ENCODE peak calls at places on chromosomes 13 and 19, in ten cellular contexts. H is fibroblast of pulmonary artery; C is colonic mucosa; J is transverse colon; T is lower leg skin; W is CD8-positive, alpha-beta memory T cell; K is lower lobe of right lung; F is tibial artery; Z is CD4-positive, CD25-positive, alpha-beta regulatory T cell; P is psoas muscle. X is an unnamed sample.

GRCh38 chr13:102400619-102401125 is 1.2 kb downstream of the FGF14 start:
- DNase-seq in Z (no peak), J (no peak), F (peak), W (no peak), T (no peak), C (no peak), P (peak), H (no peak), K (peak), X (no peak)

GRCh38 chr19:23823952-23824389 is 65.3 kb upstream of the ZNF681 start:
- DNase-seq in W (no peak), Z (peak), J (peak), H (no peak), K (no peak), C (peak), F (no peak), T (no peak), P (no peak), X (peak)

GRCh38 chr19:41325947-41326706 is 16.2 kb downstream of the CCDC97 start:
- DNase-seq in H (peak), C (no peak), T (no peak), W (peak), P (no peak), Z (peak), F (peak), J (peak), K (no peak), X (no peak)

GRCh38 chr19:35544110-35544802 is 1.2 kb upstream of the TMEM147 start:
- DNase-seq in J (no peak), T (peak), Z (no peak), F (no peak), P (no peak), W (no peak), C (no peak), K (no peak), H (no peak), X (no peak)

GRCh38 chr19:44131955-44132354 is 9.4 kb upstream of the ZNF234 start:
- DNase-seq in J (no peak), T (no peak), C (no peak), H (no peak), K (no peak), P (no peak), Z (no peak), W (no peak), F (no peak), X (no peak)

GRCh38 chr19:56566904-56567273 is 379 bp upstream of the ZNF470 start:
- DNase-seq in J (peak), H (no peak), K (peak), P (peak), C (peak), T (peak), W (no peak), F (peak), Z (no peak), X (no peak)

GRCh38 chr13:76808927-76809326 is 77.3 kb downstream of the KCTD12 start:
- DNase-seq in T (no peak), K (no peak), Z (no peak), P (no peak), W (no peak), F (no peak), C (no peak), H (peak), J (no peak), X (no peak)

GRCh38 chr13:19606152-19606551 is 27.3 kb upstream of the MPHOSPH8 start:
- DNase-seq in K (no peak), Z (no peak), P (no peak), C (no peak), J (no peak), W (no peak), T (no peak), H (no peak), F (no peak), X (no peak)

GRCh38 chr19:50659318-50660082 is 10.3 kb downstream of the C19orf81 start:
- DNase-seq in K (no peak), H (no peak), C (no peak), Z (no peak), T (no peak), P (no peak), J (no peak), W (no peak), F (no peak), X (no peak)
- H3K4me3 ChIP-seq in K (peak), H (peak), C (no peak), Z (no peak), T (no peak), P (no peak), J (no peak), W (peak), F (no peak), X (peak)

DNA sequence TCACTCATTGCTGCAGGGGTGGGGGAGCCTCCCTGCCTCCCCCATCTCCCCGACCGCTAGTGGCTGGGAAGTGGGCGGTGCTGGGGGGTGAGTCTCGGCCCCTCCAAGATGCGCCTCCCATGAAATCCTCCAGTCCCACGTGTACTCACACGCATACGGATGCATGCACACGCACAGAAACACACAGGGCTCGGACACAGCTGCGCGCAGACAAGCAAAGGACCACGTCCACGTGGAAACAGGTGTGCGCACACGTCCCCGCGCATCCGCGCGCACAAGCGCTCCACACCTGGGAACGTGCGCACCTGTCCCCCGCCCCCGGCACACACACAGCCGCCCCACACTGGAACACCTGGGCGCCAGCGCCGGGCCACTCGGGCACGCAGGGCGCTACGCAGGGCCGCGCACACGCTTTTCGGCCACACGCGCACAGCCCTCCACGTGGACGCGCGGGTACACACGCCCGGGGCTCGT is 680 bp downstream of the MATK start:
- DNase-seq in P (no peak), C (no peak), K (no peak), Z (no peak), F (no peak), W (no peak), J (no peak), H (no peak), T (no peak), X (no peak)
- H3K4me3 ChIP-seq in P (peak), C (peak), K (peak), Z (no peak), F (no peak), W (peak), J (peak), H (no peak), T (peak), X (no peak)

DNA sequence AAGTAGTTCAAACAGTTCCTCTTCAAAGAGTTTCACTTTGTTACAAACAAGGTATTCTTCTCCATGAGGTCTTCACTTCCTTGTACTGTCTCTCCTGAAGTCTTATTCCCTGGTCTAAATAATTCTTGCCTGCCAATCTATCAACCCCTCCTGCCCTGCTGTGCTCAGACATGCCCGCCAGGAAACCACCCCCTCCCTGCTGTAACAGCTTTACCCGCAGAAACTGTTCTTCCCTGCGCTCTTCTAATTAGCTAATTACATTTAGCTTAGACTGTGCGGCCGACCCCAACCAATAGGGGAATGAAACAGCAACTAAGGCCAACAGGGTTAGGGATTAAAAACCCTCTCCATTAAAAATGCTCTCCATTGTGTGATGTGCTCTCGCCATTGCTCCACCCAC is 46.7 kb downstream of the ZNF846 start:
- DNase-seq in Z (no peak), W (no peak), H (no peak), K (no peak), F (no peak), J (no peak), P (no peak), T (no peak), C (no peak), X (peak)
- H3K4me3 ChIP-seq in Z (no peak), W (no peak), H (no peak), K (no peak), F (no peak), J (no peak), P (no peak), T (no peak), C (no peak), X (peak)

DNA sequence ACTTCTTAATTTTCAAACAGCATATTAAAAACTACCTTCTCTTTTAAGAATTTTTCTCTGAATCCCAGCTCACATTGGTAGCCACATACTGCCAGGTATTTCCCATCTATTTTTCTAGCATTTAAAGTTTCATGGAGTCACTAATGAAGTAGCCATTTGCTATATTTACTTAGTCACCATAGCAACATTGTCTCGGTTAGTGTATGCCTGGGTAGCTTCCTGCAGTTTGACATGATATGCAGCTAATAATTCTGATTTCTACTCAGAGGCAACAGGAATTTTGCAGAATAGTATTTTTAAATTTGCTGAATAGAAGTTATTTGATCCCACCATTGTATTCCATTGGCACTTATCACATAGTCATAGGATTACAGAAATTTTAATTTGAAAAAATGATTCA is 30.9 kb upstream of the KCTD4 start:
- DNase-seq in K (no peak), H (peak), F (no peak), W (no peak), Z (no peak), C (no peak), P (no peak), J (no peak), T (no peak), X (no peak)
- H3K4me3 ChIP-seq in K (no peak), H (no peak), F (no peak), W (no peak), Z (no peak), C (no peak), P (no peak), J (no peak), T (no peak), X (no peak)

DNA sequence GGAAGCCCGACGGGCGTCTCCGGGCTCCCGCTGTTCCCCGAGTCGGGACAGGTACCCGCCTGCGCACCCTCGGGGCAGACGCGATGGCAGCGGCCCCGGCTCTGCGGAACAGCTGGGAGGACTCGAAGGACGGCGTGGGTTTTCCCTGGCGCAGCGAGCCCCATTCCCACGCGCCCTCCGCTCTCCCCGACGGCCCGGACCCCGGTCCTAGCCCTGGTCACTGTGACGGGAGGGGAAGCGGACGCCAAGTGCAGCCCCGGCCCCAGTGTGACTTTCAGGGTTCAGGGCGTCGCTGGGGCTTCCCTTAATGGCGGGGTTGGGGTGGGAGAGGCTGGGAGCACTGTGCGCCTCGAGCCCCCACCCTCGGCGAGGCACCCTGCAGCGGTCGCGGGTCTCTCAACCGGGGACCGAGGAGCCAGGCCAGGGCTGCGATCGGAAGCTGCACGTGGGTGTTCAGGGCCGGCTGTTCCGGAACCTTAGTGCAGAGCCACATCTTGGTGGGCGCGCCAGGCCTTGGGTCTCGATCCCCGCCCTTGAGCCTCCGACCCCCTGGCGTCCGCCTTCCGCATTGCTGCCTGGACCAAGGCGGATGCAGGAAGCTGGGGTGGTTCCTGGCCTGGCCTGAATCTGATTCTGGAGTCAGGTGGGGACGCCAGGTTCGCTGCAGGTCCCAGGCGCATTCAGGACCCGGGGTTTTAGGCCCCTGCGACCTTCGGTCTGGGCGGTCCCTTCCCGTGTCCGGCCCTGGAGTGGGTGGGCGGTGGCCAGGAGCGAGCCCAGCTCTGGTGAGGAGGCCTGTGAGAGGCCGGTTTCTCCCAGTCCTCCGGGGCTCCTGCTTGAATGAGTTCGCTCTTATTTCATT is 3.5 kb downstream of the LGALS7B start:
- DNase-seq in Z (peak), T (peak), K (peak), W (peak), J (peak), F (no peak), P (peak), C (peak), H (peak), X (no peak)
- H3K4me3 ChIP-seq in Z (no peak), T (no peak), K (peak), W (no peak), J (no peak), F (peak), P (peak), C (peak), H (no peak), X (no peak)

GRCh38 chr13:99734013-99734693 is 232.9 kb downstream of the TM9SF2 start:
- DNase-seq in W (no peak), F (no peak), Z (no peak), H (no peak), K (no peak), T (peak), P (no peak), J (no peak), C (no peak), X (no peak)

GRCh38 chr13:99729745-99730144 is 228.5 kb downstream of the TM9SF2 start:
- DNase-seq in J (no peak), F (no peak), T (no peak), C (no peak), K (no peak), Z (no peak), P (no peak), W (no peak), H (no peak), X (no peak)

GRCh38 chr13:99733346-99733745 is 232.1 kb downstream of the TM9SF2 start:
- DNase-seq in P (no peak), H (no peak), W (no peak), K (no peak), F (no peak), J (no peak), T (peak), Z (no peak), C (no peak), X (no peak)

GRCh38 chr13:99730403-99730802 is 229.1 kb downstream of the TM9SF2 start:
- DNase-seq in W (no peak), Z (no peak), K (no peak), J (no peak), P (no peak), T (no peak), F (no peak), H (no peak), C (no peak), X (no peak)

DNA sequence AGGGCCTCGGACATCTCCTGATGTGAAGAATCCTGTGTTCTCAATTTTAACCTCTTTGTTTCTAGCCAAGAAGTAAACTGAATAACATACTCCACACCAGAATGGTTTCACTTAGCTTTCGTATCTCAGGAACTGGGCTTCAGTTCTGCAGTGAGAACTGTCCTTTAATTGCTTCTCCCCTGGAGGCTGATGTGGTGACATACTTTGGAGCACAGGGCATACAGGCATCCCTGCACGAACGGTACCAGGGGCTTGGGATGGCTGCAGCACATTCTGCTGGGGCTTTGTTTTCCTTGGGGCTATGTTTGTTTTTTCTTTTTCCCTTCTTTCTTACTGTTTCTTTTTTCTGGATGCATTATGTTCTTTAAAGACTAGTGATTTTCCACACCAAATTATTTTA is 230.5 kb downstream of the TM9SF2 start:
- DNase-seq in H (no peak), C (no peak), Z (no peak), P (no peak), W (no peak), T (no peak), K (no peak), F (no peak), J (no peak), X (no peak)
- H3K4me3 ChIP-seq in H (no peak), C (no peak), Z (no peak), P (no peak), W (no peak), T (no peak), K (no peak), F (no peak), J (no peak), X (no peak)

GRCh38 chr19:47614559-47614958 is 5.6 kb downstream of the BICRA start:
- DNase-seq in W (no peak), K (no peak), C (no peak), Z (no peak), H (no peak), P (no peak), F (no peak), T (no peak), J (no peak), X (no peak)

GRCh38 chr19:47610902-47611301 is 2.0 kb downstream of the BICRA start:
- DNase-seq in P (no peak), T (no peak), H (no peak), C (peak), K (no peak), W (no peak), F (no peak), Z (no peak), J (peak), X (no peak)

GRCh38 chr19:47615714-47616113 is 6.8 kb downstream of the BICRA start:
- DNase-seq in J (no peak), K (no peak), T (no peak), C (no peak), Z (no peak), F (no peak), W (no peak), H (no peak), P (no peak), X (no peak)

GRCh38 chr19:47615230-47615629 is 6.3 kb downstream of the BICRA start:
- DNase-seq in C (no peak), Z (no peak), J (no peak), H (no peak), P (no peak), T (no peak), F (no peak), W (no peak), K (no peak), X (no peak)

DNA sequence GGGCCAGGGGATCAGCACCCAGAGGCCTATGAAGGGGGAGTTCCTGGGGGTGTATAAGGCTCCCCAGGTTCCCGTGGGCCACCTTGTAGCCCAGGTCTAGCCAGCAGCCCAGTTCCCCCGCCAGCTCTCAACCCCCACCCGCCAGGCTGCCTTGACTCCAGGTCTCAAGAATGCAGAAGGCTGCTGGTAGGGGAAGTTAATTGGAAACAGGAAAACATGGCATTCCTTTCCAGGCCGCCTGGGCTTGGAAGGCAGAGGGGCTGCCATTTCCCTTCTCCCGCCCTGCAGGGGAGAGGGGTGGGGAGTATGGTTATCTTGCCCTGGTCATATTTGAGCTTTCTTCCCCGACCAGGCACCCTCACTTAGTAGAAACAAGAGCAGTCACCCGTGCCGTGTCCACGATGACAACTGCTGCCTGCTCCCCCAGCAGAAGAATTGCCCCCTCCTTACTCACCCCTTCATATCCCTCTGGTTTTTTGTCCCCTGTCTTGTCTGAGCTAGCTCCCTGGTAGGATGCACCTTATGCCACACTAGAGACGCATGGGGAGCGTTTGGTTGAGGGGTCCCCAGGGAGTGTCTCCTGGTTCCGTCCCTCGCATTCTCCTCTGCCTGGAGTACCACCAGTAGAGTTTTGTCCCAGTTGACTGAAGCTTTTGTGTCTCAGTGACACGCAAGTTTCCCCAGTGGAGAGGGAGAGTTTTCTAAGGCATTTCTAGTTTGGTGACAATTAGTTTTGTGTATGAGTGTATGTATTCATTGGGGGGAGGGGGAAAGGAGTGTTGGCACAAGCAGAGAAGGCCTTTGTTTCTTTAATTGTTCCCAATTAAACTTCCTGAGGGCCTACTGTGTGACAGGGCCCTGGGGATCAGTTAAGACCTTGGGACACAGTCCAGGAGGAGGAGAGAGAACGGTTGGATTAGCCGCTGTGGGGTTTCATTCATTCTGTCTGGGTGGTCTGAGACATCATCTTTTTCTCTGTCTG is 4.5 kb downstream of the BICRA start:
- DNase-seq in K (no peak), C (no peak), Z (no peak), J (no peak), T (no peak), F (no peak), H (peak), P (no peak), W (no peak), X (no peak)
- H3K4me3 ChIP-seq in K (no peak), C (no peak), Z (no peak), J (no peak), T (no peak), F (no peak), H (no peak), P (no peak), W (no peak), X (no peak)

GRCh38 chr13:48429036-48429435 is 16.1 kb upstream of the LPAR6 start:
- DNase-seq in K (no peak), H (no peak), Z (no peak), W (no peak), P (no peak), T (no peak), C (no peak), J (no peak), F (no peak), X (no peak)

GRCh38 chr13:48434203-48434602 is 21.3 kb upstream of the LPAR6 start:
- DNase-seq in H (no peak), T (no peak), W (no peak), P (no peak), Z (no peak), F (no peak), J (no peak), C (no peak), K (no peak), X (no peak)

GRCh38 chr13:48429886-48430285 is 17.0 kb upstream of the LPAR6 start:
- DNase-seq in T (no peak), K (no peak), W (no peak), C (no peak), F (no peak), Z (peak), J (no peak), H (no peak), P (no peak), X (no peak)

GRCh38 chr13:48431987-48432615 is 19.2 kb upstream of the LPAR6 start:
- DNase-seq in P (no peak), W (no peak), H (peak), K (no peak), C (no peak), J (no peak), F (no peak), Z (no peak), T (no peak), X (no peak)

GRCh38 chr13:48431431-48431830 is 18.5 kb upstream of the LPAR6 start:
- DNase-seq in H (no peak), P (no peak), T (no peak), Z (no peak), K (no peak), C (no peak), J (no peak), W (no peak), F (no peak), X (peak)
- H3K4me3 ChIP-seq in H (no peak), P (no peak), T (no peak), Z (peak), K (no peak), C (no peak), J (no peak), W (no peak), F (no peak), X (no peak)

X was measured in Jurkat, Clone E6-1.